ENCODE peak calls at places on chromosomes 3 and 15, in ten cellular contexts. One of them, this sample, is unnamed.

GRCh38 chr3:171369156-171369555 is 91.0 kb downstream of the TNIK start:
- DNase-seq in esophagus squamous epithelium: no peak
- DNase-seq in A549: no peak
- DNase-seq in HCT116: no peak
- DNase-seq in adipocyte: no peak
- DNase-seq in lower lobe of right lung: no peak
- DNase-seq in naive thymus-derived CD4-positive, alpha-beta T cell: no peak
- DNase-seq in breast epithelium: no peak
- DNase-seq in endodermal cell: no peak
- DNase-seq in left lung: no peak
- DNase-seq in this sample: no peak

GRCh38 chr3:16511561-16512434 is 1.7 kb downstream of the RFTN1 start:
- DNase-seq in left lung: peak; percentile 62
- DNase-seq in HCT116: no peak
- DNase-seq in adipocyte: peak; percentile 57
- DNase-seq in naive thymus-derived CD4-positive, alpha-beta T cell: peak; percentile 88
- DNase-seq in lower lobe of right lung: peak; percentile 60
- DNase-seq in breast epithelium: peak; percentile 30
- DNase-seq in esophagus squamous epithelium: peak; percentile 24
- DNase-seq in A549: no peak
- DNase-seq in endodermal cell: peak; percentile 53
- DNase-seq in this sample: peak; percentile 53

GRCh38 chr3:186021673-186022362 is 84.0 kb upstream of the TRA2B start:
- DNase-seq in HCT116: no peak
- DNase-seq in left lung: no peak
- DNase-seq in A549: no peak
- DNase-seq in naive thymus-derived CD4-positive, alpha-beta T cell: no peak
- DNase-seq in esophagus squamous epithelium: no peak
- DNase-seq in endodermal cell: no peak
- DNase-seq in lower lobe of right lung: no peak
- DNase-seq in breast epithelium: no peak
- DNase-seq in adipocyte: peak; percentile 95
- DNase-seq in this sample: no peak

GRCh38 chr15:46677491-46677890 is 1039.8 kb upstream of the SEMA6D start:
- DNase-seq in HCT116: no peak
- DNase-seq in breast epithelium: no peak
- DNase-seq in adipocyte: no peak
- DNase-seq in esophagus squamous epithelium: no peak
- DNase-seq in naive thymus-derived CD4-positive, alpha-beta T cell: no peak
- DNase-seq in left lung: no peak
- DNase-seq in lower lobe of right lung: no peak
- DNase-seq in endodermal cell: no peak
- DNase-seq in A549: no peak
- DNase-seq in this sample: no peak

GRCh38 chr3:64802460-64802859 is 114.7 kb upstream of the ADAMTS9 start:
- DNase-seq in HCT116: no peak
- DNase-seq in esophagus squamous epithelium: no peak
- DNase-seq in breast epithelium: no peak
- DNase-seq in adipocyte: no peak
- DNase-seq in A549: no peak
- DNase-seq in naive thymus-derived CD4-positive, alpha-beta T cell: no peak
- DNase-seq in lower lobe of right lung: no peak
- DNase-seq in endodermal cell: no peak
- DNase-seq in left lung: no peak
- DNase-seq in this sample: no peak

GRCh38 chr3:196655496-196655895 is 16.0 kb downstream of the NRROS start:
- DNase-seq in HCT116: no peak
- DNase-seq in endodermal cell: no peak
- DNase-seq in esophagus squamous epithelium: no peak
- DNase-seq in left lung: peak; percentile 19
- DNase-seq in adipocyte: no peak
- DNase-seq in A549: no peak
- DNase-seq in lower lobe of right lung: no peak
- DNase-seq in breast epithelium: no peak
- DNase-seq in naive thymus-derived CD4-positive, alpha-beta T cell: no peak
- DNase-seq in this sample: no peak

GRCh38 chr3:181623924-181624694 is 87.6 kb upstream of the SOX2 start:
- DNase-seq in esophagus squamous epithelium: no peak
- DNase-seq in breast epithelium: no peak
- DNase-seq in adipocyte: no peak
- DNase-seq in left lung: no peak
- DNase-seq in lower lobe of right lung: no peak
- DNase-seq in A549: no peak
- DNase-seq in naive thymus-derived CD4-positive, alpha-beta T cell: no peak
- DNase-seq in endodermal cell: no peak
- DNase-seq in HCT116: peak; percentile 2
- DNase-seq in this sample: no peak

GRCh38 chr15:68583321-68583720 is 4.5 kb downstream of the CORO2B start:
- DNase-seq in left lung: no peak
- DNase-seq in esophagus squamous epithelium: no peak
- DNase-seq in lower lobe of right lung: no peak
- DNase-seq in naive thymus-derived CD4-positive, alpha-beta T cell: no peak
- DNase-seq in A549: no peak
- DNase-seq in adipocyte: no peak
- DNase-seq in endodermal cell: no peak
- DNase-seq in breast epithelium: no peak
- DNase-seq in HCT116: no peak
- DNase-seq in this sample: no peak

GRCh38 chr3:12782172-12782815 is 14.2 kb upstream of the CAND2 start:
- DNase-seq in adipocyte: no peak
- DNase-seq in A549: no peak
- DNase-seq in naive thymus-derived CD4-positive, alpha-beta T cell: no peak
- DNase-seq in breast epithelium: no peak
- DNase-seq in left lung: no peak
- DNase-seq in endodermal cell: peak; percentile 91
- DNase-seq in HCT116: no peak
- DNase-seq in lower lobe of right lung: peak; percentile 37
- DNase-seq in esophagus squamous epithelium: no peak
- DNase-seq in this sample: no peak

GRCh38 chr15:66836476-66837030 is 134.5 kb downstream of the SMAD6 start:
- DNase-seq in breast epithelium: no peak
- DNase-seq in left lung: no peak
- DNase-seq in lower lobe of right lung: peak; percentile 8
- DNase-seq in esophagus squamous epithelium: no peak
- DNase-seq in naive thymus-derived CD4-positive, alpha-beta T cell: no peak
- DNase-seq in endodermal cell: no peak
- DNase-seq in A549: no peak
- DNase-seq in adipocyte: no peak
- DNase-seq in HCT116: no peak
- DNase-seq in this sample: no peak

GRCh38 chr15:66839511-66840112 is 137.6 kb downstream of the SMAD6 start:
- DNase-seq in esophagus squamous epithelium: no peak
- DNase-seq in endodermal cell: no peak
- DNase-seq in HCT116: no peak
- DNase-seq in breast epithelium: no peak
- DNase-seq in naive thymus-derived CD4-positive, alpha-beta T cell: no peak
- DNase-seq in A549: no peak
- DNase-seq in left lung: no peak
- DNase-seq in lower lobe of right lung: peak; percentile 9
- DNase-seq in adipocyte: peak; percentile 46
- DNase-seq in this sample: no peak

GRCh38 chr15:66840615-66841014 is 138.6 kb downstream of the SMAD6 start:
- DNase-seq in lower lobe of right lung: peak; percentile 43
- DNase-seq in endodermal cell: no peak
- DNase-seq in HCT116: no peak
- DNase-seq in esophagus squamous epithelium: no peak
- DNase-seq in naive thymus-derived CD4-positive, alpha-beta T cell: no peak
- DNase-seq in adipocyte: peak; percentile 51
- DNase-seq in A549: no peak
- DNase-seq in breast epithelium: no peak
- DNase-seq in left lung: no peak
- DNase-seq in this sample: no peak

GRCh38 chr15:66838202-66838601 is 136.2 kb downstream of the SMAD6 start:
- DNase-seq in naive thymus-derived CD4-positive, alpha-beta T cell: no peak
- DNase-seq in A549: no peak
- DNase-seq in esophagus squamous epithelium: no peak
- DNase-seq in adipocyte: no peak
- DNase-seq in left lung: no peak
- DNase-seq in breast epithelium: no peak
- DNase-seq in endodermal cell: no peak
- DNase-seq in HCT116: no peak
- DNase-seq in lower lobe of right lung: peak; percentile 34
- DNase-seq in this sample: no peak

DNA sequence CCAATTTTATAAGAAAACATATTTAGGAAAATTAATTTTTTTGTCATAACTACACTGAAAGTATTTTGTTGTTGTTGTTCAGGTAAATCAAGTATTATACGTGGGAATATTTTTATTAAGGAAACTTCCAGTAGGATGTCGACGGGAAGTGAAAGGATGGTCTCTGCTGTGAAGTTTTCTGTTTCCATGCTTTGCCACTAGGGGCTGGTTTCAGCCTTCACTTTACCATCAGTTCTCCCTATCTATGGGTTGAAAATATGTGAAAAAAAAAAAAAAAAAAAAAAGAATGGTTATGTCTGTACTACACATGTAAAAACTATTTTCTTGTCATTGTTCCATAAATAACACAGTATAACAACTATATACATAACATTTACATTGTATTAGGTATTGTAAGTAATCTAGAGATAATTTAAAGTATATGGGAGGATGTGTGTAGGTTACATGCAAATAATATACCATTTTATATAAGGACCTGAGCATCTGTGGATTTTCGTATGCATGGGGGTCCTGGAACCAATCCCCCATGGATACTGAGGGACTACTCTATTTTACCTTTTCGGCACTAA is 136.7 kb downstream of the SMAD6 start:
- DNase-seq in breast epithelium: no peak
- DNase-seq in left lung: no peak
- DNase-seq in esophagus squamous epithelium: no peak
- DNase-seq in naive thymus-derived CD4-positive, alpha-beta T cell: no peak
- DNase-seq in HCT116: peak; percentile 24
- DNase-seq in A549: peak; percentile 83
- DNase-seq in adipocyte: peak; percentile 78
- DNase-seq in lower lobe of right lung: no peak
- DNase-seq in endodermal cell: peak; percentile 67
- DNase-seq in this sample: no peak
- H3K4me1 ChIP-seq in breast epithelium: peaks cover 7% of the 10 kb centered on the region
- H3K4me1 ChIP-seq in left lung: peaks cover 12% of the 10 kb centered on the region
- H3K4me1 ChIP-seq in esophagus squamous epithelium: peaks cover 15% of the 10 kb centered on the region
- H3K4me1 ChIP-seq in naive thymus-derived CD4-positive, alpha-beta T cell: no peaks in the 10 kb centered on the region
- H3K4me1 ChIP-seq in HCT116: peaks cover 37% of the 10 kb centered on the region
- H3K4me1 ChIP-seq in A549: peaks cover 34% of the 10 kb centered on the region
- H3K4me1 ChIP-seq in adipocyte: peaks cover 52% of the 10 kb centered on the region
- H3K4me1 ChIP-seq in lower lobe of right lung: peaks cover 58% of the 10 kb centered on the region
- H3K4me1 ChIP-seq in endodermal cell: peaks cover 20% of the 10 kb centered on the region
- H3K4me1 ChIP-seq in this sample: no peaks in the 10 kb centered on the region

GRCh38 chr3:18538463-18538862 is 113.3 kb upstream of the SATB1 start:
- DNase-seq in naive thymus-derived CD4-positive, alpha-beta T cell: no peak
- DNase-seq in HCT116: no peak
- DNase-seq in lower lobe of right lung: no peak
- DNase-seq in esophagus squamous epithelium: no peak
- DNase-seq in adipocyte: no peak
- DNase-seq in A549: no peak
- DNase-seq in breast epithelium: no peak
- DNase-seq in left lung: no peak
- DNase-seq in endodermal cell: no peak
- DNase-seq in this sample: no peak
- H3K4me1 ChIP-seq in naive thymus-derived CD4-positive, alpha-beta T cell: no peaks in the 10 kb centered on the region
- H3K4me1 ChIP-seq in HCT116: no peaks in the 10 kb centered on the region
- H3K4me1 ChIP-seq in lower lobe of right lung: no peaks in the 10 kb centered on the region
- H3K4me1 ChIP-seq in esophagus squamous epithelium: no peaks in the 10 kb centered on the region
- H3K4me1 ChIP-seq in adipocyte: no peaks in the 10 kb centered on the region
- H3K4me1 ChIP-seq in A549: no peaks in the 10 kb centered on the region
- H3K4me1 ChIP-seq in breast epithelium: no peaks in the 10 kb centered on the region
- H3K4me1 ChIP-seq in left lung: no peaks in the 10 kb centered on the region
- H3K4me1 ChIP-seq in endodermal cell: no peaks in the 10 kb centered on the region
- H3K4me1 ChIP-seq in this sample: no peaks in the 10 kb centered on the region

GRCh38 chr15:57038040-57038439 is 119.6 kb downstream of the TCF12 start:
- DNase-seq in A549: no peak
- DNase-seq in HCT116: no peak
- DNase-seq in naive thymus-derived CD4-positive, alpha-beta T cell: no peak
- DNase-seq in adipocyte: no peak
- DNase-seq in endodermal cell: no peak
- DNase-seq in lower lobe of right lung: no peak
- DNase-seq in esophagus squamous epithelium: no peak
- DNase-seq in breast epithelium: no peak
- DNase-seq in left lung: no peak
- DNase-seq in this sample: no peak

GRCh38 chr15:57038496-57038895 is 120.1 kb downstream of the TCF12 start:
- DNase-seq in naive thymus-derived CD4-positive, alpha-beta T cell: no peak
- DNase-seq in A549: no peak
- DNase-seq in endodermal cell: no peak
- DNase-seq in HCT116: no peak
- DNase-seq in esophagus squamous epithelium: no peak
- DNase-seq in adipocyte: no peak
- DNase-seq in left lung: no peak
- DNase-seq in breast epithelium: no peak
- DNase-seq in lower lobe of right lung: no peak
- DNase-seq in this sample: no peak

GRCh38 chr15:57044072-57044702 is 125.7 kb downstream of the TCF12 start:
- DNase-seq in esophagus squamous epithelium: no peak
- DNase-seq in A549: no peak
- DNase-seq in left lung: no peak
- DNase-seq in adipocyte: no peak
- DNase-seq in breast epithelium: no peak
- DNase-seq in HCT116: no peak
- DNase-seq in endodermal cell: no peak
- DNase-seq in lower lobe of right lung: no peak
- DNase-seq in naive thymus-derived CD4-positive, alpha-beta T cell: no peak
- DNase-seq in this sample: no peak

GRCh38 chr15:57044961-57045360 is 126.5 kb downstream of the TCF12 start:
- DNase-seq in esophagus squamous epithelium: no peak
- DNase-seq in adipocyte: no peak
- DNase-seq in HCT116: no peak
- DNase-seq in naive thymus-derived CD4-positive, alpha-beta T cell: no peak
- DNase-seq in lower lobe of right lung: no peak
- DNase-seq in A549: no peak
- DNase-seq in breast epithelium: no peak
- DNase-seq in left lung: no peak
- DNase-seq in endodermal cell: no peak
- DNase-seq in this sample: no peak

DNA sequence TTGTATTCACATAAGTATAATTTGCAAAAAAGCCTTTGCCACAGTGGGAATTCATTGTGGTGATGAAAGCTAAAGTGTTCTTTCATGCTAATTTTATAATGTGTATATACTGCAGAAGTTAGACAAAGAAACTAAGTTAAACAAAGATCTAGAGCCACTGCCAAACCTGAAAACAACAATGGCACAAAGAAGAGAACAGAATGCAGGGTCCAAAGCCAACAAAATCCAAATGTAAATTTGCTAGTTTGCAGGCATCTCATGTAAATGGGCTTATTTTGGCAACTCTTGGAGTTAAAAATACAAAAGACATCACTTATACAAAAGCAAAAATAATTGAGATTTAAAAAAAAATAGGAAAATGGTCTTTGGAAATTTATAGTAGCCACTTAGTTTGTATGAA is 123.0 kb downstream of the TCF12 start:
- DNase-seq in breast epithelium: no peak
- DNase-seq in adipocyte: no peak
- DNase-seq in naive thymus-derived CD4-positive, alpha-beta T cell: no peak
- DNase-seq in lower lobe of right lung: no peak
- DNase-seq in left lung: no peak
- DNase-seq in esophagus squamous epithelium: no peak
- DNase-seq in HCT116: no peak
- DNase-seq in endodermal cell: no peak
- DNase-seq in A549: no peak
- DNase-seq in this sample: no peak
- H3K4me1 ChIP-seq in breast epithelium: no peaks in the 10 kb centered on the region
- H3K4me1 ChIP-seq in adipocyte: no peaks in the 10 kb centered on the region
- H3K4me1 ChIP-seq in naive thymus-derived CD4-positive, alpha-beta T cell: peaks cover 14% of the 10 kb centered on the region
- H3K4me1 ChIP-seq in lower lobe of right lung: no peaks in the 10 kb centered on the region
- H3K4me1 ChIP-seq in left lung: no peaks in the 10 kb centered on the region
- H3K4me1 ChIP-seq in esophagus squamous epithelium: no peaks in the 10 kb centered on the region
- H3K4me1 ChIP-seq in HCT116: no peaks in the 10 kb centered on the region
- H3K4me1 ChIP-seq in endodermal cell: peaks cover under 1% of the 10 kb centered on the region
- H3K4me1 ChIP-seq in A549: no peaks in the 10 kb centered on the region
- H3K4me1 ChIP-seq in this sample: no peaks in the 10 kb centered on the region

GRCh38 chr3:138438896-138439295 is 4.5 kb downstream of the ESYT3 start:
- DNase-seq in naive thymus-derived CD4-positive, alpha-beta T cell: no peak
- DNase-seq in breast epithelium: no peak
- DNase-seq in HCT116: no peak
- DNase-seq in A549: no peak
- DNase-seq in adipocyte: no peak
- DNase-seq in esophagus squamous epithelium: no peak
- DNase-seq in endodermal cell: peak; percentile 39
- DNase-seq in left lung: no peak
- DNase-seq in lower lobe of right lung: no peak
- DNase-seq in this sample: no peak
- H3K4me1 ChIP-seq in naive thymus-derived CD4-positive, alpha-beta T cell: no peaks in the 10 kb centered on the region
- H3K4me1 ChIP-seq in breast epithelium: no peaks in the 10 kb centered on the region
- H3K4me1 ChIP-seq in HCT116: peaks cover 14% of the 10 kb centered on the region
- H3K4me1 ChIP-seq in A549: peaks cover 35% of the 10 kb centered on the region
- H3K4me1 ChIP-seq in adipocyte: peaks cover 45% of the 10 kb centered on the region
- H3K4me1 ChIP-seq in esophagus squamous epithelium: peaks cover 9% of the 10 kb centered on the region
- H3K4me1 ChIP-seq in endodermal cell: peaks cover 7% of the 10 kb centered on the region
- H3K4me1 ChIP-seq in left lung: peaks cover 14% of the 10 kb centered on the region
- H3K4me1 ChIP-seq in lower lobe of right lung: peaks cover 53% of the 10 kb centered on the region
- H3K4me1 ChIP-seq in this sample: peaks cover 13% of the 10 kb centered on the region